ENCODE peak calls at places on chromosomes 4 and X, in four cellular contexts. T, K, M and W are unnamed samples.

GRCh38 chrX:46912098-46912672 is at the start of gene JADE3:
- DNase-seq in M (peak), K (peak), T (peak), W (no peak)

GRCh38 chr4:150943831-150944230 is 71.3 kb downstream of the LRBA start:
- DNase-seq in M (no peak), K (no peak), T (no peak), W (no peak)

GRCh38 chr4:156559346-156559745 is 412.3 kb downstream of the PDGFC start:
- DNase-seq in M (no peak), T (no peak), K (no peak), W (no peak)

GRCh38 chrX:128728943-128729342 is 676.7 kb upstream of the ACTRT1 start:
- DNase-seq in T (no peak), M (no peak), K (no peak), W (no peak)

GRCh38 chr4:19623866-19624265 is 627.8 kb upstream of the SLIT2 start:
- DNase-seq in M (no peak), T (no peak), K (no peak), W (no peak)

GRCh38 chrX:56764153-56764974 is 35.3 kb downstream of the NBDY start:
- DNase-seq in K (peak), M (peak), T (peak), W (no peak)

GRCh38 chrX:101708180-101708579 is 48.5 kb upstream of the ARMCX2 start:
- DNase-seq in T (no peak), M (no peak), K (no peak), W (no peak)

GRCh38 chrX:12701625-12702024 is 89.6 kb upstream of the PRPS2 start:
- DNase-seq in T (peak), K (peak), M (no peak), W (no peak)

GRCh38 chrX:137427061-137427778 is 138.7 kb upstream of the ZIC3 start:
- DNase-seq in K (no peak), M (no peak), T (no peak), W (no peak)

GRCh38 chr4:6674500-6675149 is 19.1 kb upstream of the S100P start:
- DNase-seq in K (peak), T (peak), M (peak), W (peak)

GRCh38 chr4:26751838-26752237 is 108.8 kb upstream of the STIM2 start:
- DNase-seq in T (peak), K (no peak), M (no peak), W (no peak)

GRCh38 chr4:77697860-77698599 is 92.4 kb downstream of the CXCL13 start:
- DNase-seq in M (no peak), T (peak), K (peak), W (no peak)

GRCh38 chrX:105117621-105118020 is 102.9 kb downstream of the TEX13A start:
- DNase-seq in T (no peak), K (no peak), M (no peak), W (no peak)

GRCh38 chr4:159312236-159312635 is 209.4 kb downstream of the RAPGEF2 start:
- DNase-seq in M (no peak), K (no peak), T (no peak), W (no peak)